ENCODE peak calls at places on chromosomes 16 and 17, in five cellular contexts. Z is keratinocyte, I is neural progenitor cell, R is HCT116, G is fibroblast of lung. L is an unnamed sample. For H3K79me2, the result is how much of the 10 kb centered on the place peaks cover.

GRCh38 chr16:66954097-66954659 is 6.9 kb upstream of the CES3 start:
- DNase-seq in Z (no peak), I (peak), R (peak), G (peak), L (peak)

GRCh38 chr17:78185981-78186688 is 717 bp downstream of the TK1 start:
- DNase-seq in Z (no peak), I (peak), R (no peak), G (no peak), L (peak)

GRCh38 chr17:49101054-49101534 is 31.5 kb upstream of the B4GALNT2 start:
- DNase-seq in Z (peak), I (no peak), R (peak), G (peak), L (peak)

GRCh38 chr16:31265329-31266245 is 5.8 kb downstream of the ITGAM start:
- DNase-seq in Z (peak), I (no peak), R (no peak), G (peak), L (peak)

GRCh38 chr17:75587718-75588545 is at the start of gene MYO15B:
- DNase-seq in Z (no peak), I (peak), R (no peak), G (no peak), L (no peak)

GRCh38 chr16:2190659-2191445 is 5.6 kb downstream of the CASKIN1 start:
- DNase-seq in Z (no peak), I (no peak), R (no peak), G (no peak), L (no peak)

GRCh38 chr16:23642246-23642774 is 1.0 kb downstream of the DCTN5 start:
- DNase-seq in Z (no peak), I (no peak), R (no peak), G (no peak), L (no peak)

GRCh38 chr17:27087935-27088766 is 205.8 kb upstream of the WSB1 start:
- DNase-seq in Z (no peak), I (no peak), R (no peak), G (no peak), L (no peak)

GRCh38 chr17:50721194-50722010 is 2.0 kb downstream of the LUC7L3 start:
- DNase-seq in Z (no peak), I (no peak), R (no peak), G (no peak), L (no peak)

GRCh38 chr16:86035906-86036305 is 136.9 kb downstream of the IRF8 start:
- DNase-seq in Z (no peak), I (no peak), R (no peak), G (no peak), L (no peak)

GRCh38 chr17:77875051-77875780 is 83.3 kb upstream of the TNRC6C start:
- DNase-seq in Z (no peak), I (no peak), R (no peak), G (peak), L (no peak)

GRCh38 chr16:4003166-4003565 is 113.1 kb downstream of the ADCY9 start:
- DNase-seq in Z (no peak), I (no peak), R (no peak), G (no peak), L (no peak)

GRCh38 chr17:52035336-52035915 is 123.1 kb downstream of the CA10 start:
- DNase-seq in Z (no peak), I (peak), R (no peak), G (no peak), L (no peak)

GRCh38 chr17:78197147-78197830 is 10.1 kb downstream of the AFMID start:
- DNase-seq in Z (no peak), I (no peak), R (no peak), G (no peak), L (no peak)

GRCh38 chr16:27230562-27230991 is 27.3 kb downstream of the KDM8 start:
- DNase-seq in Z (no peak), I (no peak), R (no peak), G (no peak), L (no peak)

GRCh38 chr16:51524555-51525373 is 373.7 kb upstream of the SALL1 start:
- DNase-seq in Z (no peak), I (no peak), R (no peak), G (peak), L (no peak)

GRCh38 chr16:56226840-56227525 is 35.7 kb downstream of the GNAO1 start:
- DNase-seq in Z (no peak), I (no peak), R (no peak), G (no peak), L (no peak)

GRCh38 chr17:21245703-21246102 is 7.5 kb downstream of the NATD1 start:
- DNase-seq in Z (no peak), I (no peak), R (no peak), G (no peak), L (no peak)

GRCh38 chr17:2693561-2694380 is 17.8 kb downstream of the CLUH start:
- DNase-seq in Z (no peak), I (no peak), R (no peak), G (no peak), L (no peak)

GRCh38 chr16:66270333-66270927 is 96.1 kb upstream of the CDH5 start:
- DNase-seq in Z (no peak), I (peak), R (peak), G (peak), L (no peak)

GRCh38 chr16:78235168-78235800 is 135.8 kb downstream of the WWOX start:
- DNase-seq in Z (peak), I (peak), R (peak), G (peak), L (peak)

GRCh38 chr17:73365934-73366623 is 54.3 kb upstream of the CDC42EP4 start:
- DNase-seq in Z (no peak), I (peak), R (no peak), G (no peak), L (no peak)

GRCh38 chr16:56625140-56625942 is at the start of gene MT1E:
- DNase-seq in Z (no peak), I (peak), R (peak), G (peak), L (no peak)

GRCh38 chr17:53649201-53649600 is 173.5 kb upstream of the KIF2B start:
- DNase-seq in Z (no peak), I (no peak), R (no peak), G (no peak), L (no peak)

GRCh38 chr16:71789136-71789535 is 19.5 kb downstream of the AP1G1 start:
- DNase-seq in Z (no peak), I (no peak), R (no peak), G (no peak), L (no peak)
- H3K79me2 ChIP-seq in Z (half or more), I (half or more), R (half or more), G (half or more), L (half or more)

DNA sequence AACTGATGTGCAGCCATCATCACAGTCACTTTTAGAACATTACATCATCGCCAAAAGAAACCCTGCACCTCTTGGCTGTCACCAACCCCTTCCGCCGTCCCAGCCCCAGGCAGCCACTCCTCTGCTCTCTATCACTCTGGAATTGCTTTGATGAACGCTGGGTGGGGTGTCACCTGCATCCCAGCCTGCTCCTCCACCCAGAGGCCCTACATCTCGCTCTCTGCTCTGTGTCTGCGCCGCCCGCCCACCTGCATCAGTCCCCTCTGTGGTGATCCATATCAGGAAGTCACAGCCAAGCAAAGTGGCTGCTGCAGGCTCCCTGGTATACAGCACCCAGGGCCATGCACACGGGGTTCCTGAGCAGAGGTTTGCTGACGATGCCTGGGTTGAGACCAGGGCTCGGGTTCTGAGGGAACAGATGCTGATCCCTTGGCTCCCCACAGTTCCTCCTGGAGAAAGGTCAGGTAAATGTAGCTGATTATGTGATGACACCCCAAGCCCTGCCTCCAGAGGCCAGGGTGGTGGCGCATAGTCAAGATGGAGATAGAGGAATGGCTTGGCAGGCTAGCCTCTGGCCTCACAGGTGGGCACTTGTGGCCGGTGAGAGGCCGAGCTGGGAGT is 30.9 kb downstream of the MPRIP start:
- DNase-seq in Z (no peak), I (no peak), R (no peak), G (no peak), L (no peak)
- H3K79me2 ChIP-seq in Z (half or more), I (half or more), R (half or more), G (half or more), L (half or more)

GRCh38 chr16:15653227-15653626 is 3.2 kb downstream of the NDE1 start:
- DNase-seq in Z (no peak), I (no peak), R (no peak), G (peak), L (no peak)
- H3K79me2 ChIP-seq in Z (half or more), I (half or more), R (half or more), G (under half), L (half or more)

GRCh38 chr16:69338557-69339288 is 641 bp downstream of the COG8 start:
- DNase-seq in Z (no peak), I (no peak), R (no peak), G (no peak), L (no peak)
- H3K79me2 ChIP-seq in Z (half or more), I (half or more), R (half or more), G (under half), L (under half)

DNA sequence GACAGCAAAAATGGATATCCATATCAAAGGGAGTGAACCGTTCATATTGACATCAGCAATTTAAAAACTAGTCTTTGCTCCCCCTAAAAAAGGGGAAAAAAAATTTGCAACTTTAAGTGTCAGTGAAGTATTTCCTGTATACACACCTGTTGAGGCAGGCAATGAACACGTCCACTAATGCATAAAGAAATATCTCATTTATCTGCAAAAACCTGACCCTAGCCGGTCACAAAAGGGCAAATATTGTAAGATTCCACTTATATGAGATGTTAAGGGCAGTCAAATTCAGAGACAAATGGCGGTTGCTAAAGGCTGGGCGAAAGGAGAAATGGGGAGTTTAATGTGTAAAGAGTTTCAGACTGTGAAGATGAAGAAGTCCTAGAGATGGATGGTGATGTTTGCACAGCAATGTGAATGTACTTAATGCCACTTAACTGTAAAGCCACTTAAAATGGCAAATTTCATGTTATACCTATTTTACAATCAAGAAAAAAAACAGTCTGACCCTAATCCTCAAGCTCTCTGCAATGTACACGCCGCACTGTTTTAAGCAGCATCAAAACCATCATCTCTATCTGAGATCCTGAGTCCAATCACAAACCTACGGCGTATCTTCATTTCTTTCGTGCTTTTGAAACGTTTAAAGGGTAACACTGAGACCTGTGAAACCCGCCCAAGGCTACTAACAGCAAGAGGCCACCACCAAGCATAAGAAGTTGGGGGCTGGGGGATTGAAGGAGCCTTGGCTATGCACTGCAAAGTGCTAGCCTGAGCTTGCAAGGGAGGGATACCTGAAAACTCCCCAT is 1.1 kb downstream of the PARN start:
- DNase-seq in Z (no peak), I (no peak), R (no peak), G (peak), L (no peak)
- H3K79me2 ChIP-seq in Z (under half), I (under half), R (under half), G (under half), L (under half)

DNA sequence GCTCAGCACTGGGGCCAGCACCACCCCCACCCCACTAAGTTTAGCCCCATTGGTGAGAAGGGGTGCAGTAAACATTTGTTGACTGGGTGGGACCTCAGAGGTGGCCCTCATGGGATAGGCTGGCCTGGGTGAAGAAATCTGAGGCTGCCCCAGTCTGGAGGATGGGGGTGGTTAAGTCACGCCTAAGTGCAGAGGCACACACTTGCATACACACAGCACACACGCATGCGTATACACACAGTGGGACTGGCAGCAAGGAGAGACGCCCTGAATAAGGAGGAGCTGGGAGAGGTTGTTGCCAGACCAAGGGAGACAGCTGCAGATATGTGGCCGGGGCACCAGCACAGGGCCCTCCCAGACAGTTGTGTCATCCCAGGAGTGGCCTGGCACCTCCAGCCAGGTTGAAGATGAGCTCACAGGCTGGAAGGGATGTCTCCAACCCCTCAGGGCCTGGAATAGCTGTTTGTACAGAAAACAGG is 3.0 kb upstream of the BCAR1 start:
- DNase-seq in Z (peak), I (no peak), R (no peak), G (peak), L (no peak)
- H3K79me2 ChIP-seq in Z (half or more), I (half or more), R (half or more), G (half or more), L (half or more)

GRCh38 chr17:64209356-64209941 is 53.6 kb downstream of the TEX2 start:
- DNase-seq in Z (no peak), I (no peak), R (no peak), G (no peak), L (no peak)

GRCh38 chr17:64209983-64210382 is 53.1 kb downstream of the TEX2 start:
- DNase-seq in Z (no peak), I (no peak), R (no peak), G (peak), L (no peak)

GRCh38 chr17:64213995-64214507 is 49.0 kb downstream of the TEX2 start:
- DNase-seq in Z (no peak), I (no peak), R (no peak), G (peak), L (no peak)

GRCh38 chr17:64214950-64215349 is 48.1 kb downstream of the TEX2 start:
- DNase-seq in Z (no peak), I (no peak), R (no peak), G (peak), L (no peak)

DNA sequence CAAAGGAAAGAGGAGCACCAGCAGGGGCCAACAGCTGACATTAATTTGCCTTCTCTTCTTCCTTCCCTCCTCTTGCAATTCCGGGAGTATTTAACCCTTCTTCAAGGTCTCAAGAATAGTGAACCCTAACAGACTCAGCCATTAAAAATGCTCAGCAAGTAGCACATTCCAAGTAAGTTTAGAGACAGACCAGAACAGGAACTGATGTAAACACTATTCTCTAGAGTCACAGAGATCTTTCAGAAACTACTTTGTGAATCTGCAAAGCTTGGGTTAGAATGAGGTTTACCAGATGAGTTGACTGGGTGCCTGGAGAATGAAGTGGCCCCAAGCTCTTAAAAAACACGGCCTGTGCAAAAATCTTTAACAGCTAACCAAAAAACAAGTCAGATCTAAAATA is 50.9 kb downstream of the TEX2 start:
- DNase-seq in Z (no peak), I (no peak), R (no peak), G (peak), L (no peak)
- H3K79me2 ChIP-seq in Z (half or more), I (under half), R (under half), G (under half), L (under half)

DNA sequence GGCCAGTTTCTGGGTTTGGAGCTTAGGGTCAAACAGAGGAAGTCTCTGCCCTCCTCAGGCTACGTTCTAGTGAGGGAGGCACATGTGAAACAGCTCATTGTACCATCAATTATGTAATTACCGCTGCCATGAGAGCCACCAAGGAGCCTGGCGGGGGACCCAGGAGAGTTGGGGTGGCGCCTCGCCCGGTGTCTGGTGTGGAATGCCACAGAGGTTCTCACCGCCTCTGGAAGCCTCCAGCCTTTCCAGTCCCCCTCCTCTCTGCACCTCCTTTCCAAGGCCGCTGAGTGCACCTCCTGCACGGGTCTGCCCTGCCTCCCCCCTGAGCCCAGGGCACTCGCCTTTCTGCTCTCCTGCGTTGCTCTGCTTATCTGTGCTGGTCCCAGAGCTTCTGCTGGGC is 51.4 kb downstream of the SREBF1 start:
- DNase-seq in Z (no peak), I (no peak), R (no peak), G (no peak), L (no peak)
- H3K79me2 ChIP-seq in Z (half or more), I (under half), R (under half), G (under half), L (under half)

GRCh38 chr17:20159406-20160075 is 150.4 kb downstream of the SPECC1 start:
- DNase-seq in Z (no peak), I (no peak), R (no peak), G (peak), L (no peak)

GRCh38 chr17:20155258-20156195 is 146.4 kb downstream of the SPECC1 start:
- DNase-seq in Z (peak), I (peak), R (peak), G (peak), L (peak)

GRCh38 chr17:20156196-20157077 is 147.3 kb downstream of the SPECC1 start:
- DNase-seq in Z (peak), I (peak), R (peak), G (peak), L (peak)

GRCh38 chr17:20157078-20157360 is 147.9 kb downstream of the SPECC1 start:
- DNase-seq in Z (no peak), I (peak), R (no peak), G (no peak), L (no peak)

DNA sequence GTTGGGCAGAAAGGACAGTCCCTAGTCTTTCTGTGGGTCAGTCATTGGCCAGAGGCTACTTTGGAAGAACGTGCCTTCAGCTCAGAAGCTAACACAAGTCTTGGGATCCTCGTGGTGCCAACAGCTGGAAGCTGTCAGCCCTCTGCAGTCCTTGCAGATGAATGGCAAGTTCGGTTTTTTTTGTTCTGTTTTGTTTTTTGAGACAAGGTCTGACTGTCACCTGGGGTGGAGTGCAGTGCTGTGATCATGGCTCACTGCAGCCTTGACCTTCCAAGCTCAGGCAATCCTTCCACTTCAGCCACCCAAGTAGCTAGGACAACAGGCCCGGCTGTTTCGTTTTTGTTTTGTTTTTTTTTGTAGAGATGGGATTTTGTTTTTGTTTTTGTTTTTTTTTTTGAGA is 149.4 kb downstream of the SPECC1 start:
- DNase-seq in Z (no peak), I (no peak), R (no peak), G (no peak), L (no peak)
- H3K79me2 ChIP-seq in Z (under half), I (half or more), R (under half), G (under half), L (half or more)

DNA sequence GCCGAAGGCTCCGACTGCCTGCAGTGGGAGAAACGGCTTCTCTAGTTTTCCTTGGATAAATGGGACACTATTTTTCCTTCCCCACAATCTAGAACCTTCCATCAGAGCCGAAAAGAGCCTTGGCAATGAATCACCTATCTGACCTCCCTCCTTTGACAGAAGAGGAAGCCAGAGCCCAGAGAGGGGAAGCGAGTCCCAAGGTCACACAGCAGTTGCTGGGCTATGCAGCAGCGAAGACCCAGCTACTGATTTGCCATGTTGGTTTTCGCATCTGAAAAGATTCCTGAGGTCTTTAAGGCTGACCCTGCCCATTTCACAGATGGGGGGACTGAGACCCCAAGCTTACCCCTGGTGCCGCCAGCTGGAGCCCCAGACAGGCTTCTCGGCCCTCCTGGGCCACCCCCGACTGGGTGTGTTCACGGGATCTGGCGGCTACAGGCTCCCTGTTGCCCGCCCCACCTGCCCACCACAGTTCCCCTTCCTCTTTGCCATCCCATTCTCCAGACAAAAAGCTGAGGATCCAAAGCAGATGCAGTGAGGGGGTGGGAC is 45.9 kb downstream of the RAI1 start:
- DNase-seq in Z (no peak), I (no peak), R (no peak), G (no peak), L (no peak)
- H3K79me2 ChIP-seq in Z (half or more), I (under half), R (half or more), G (under half), L (half or more)

L was measured in PC-9.